ENCODE peak calls at places on chromosome 5, in nine cellular contexts. One of them, this sample, is unnamed.

GRCh38 chr5:57174850-57175525 is 1.1 kb downstream of the GPBP1 start:
- DNase-seq in tibial artery: no peak
- DNase-seq in left lung: no peak
- DNase-seq in tibial nerve: no peak
- DNase-seq in right atrium auricular region: no peak
- DNase-seq in BJ: no peak
- DNase-seq in esophagus squamous epithelium: no peak
- DNase-seq in heart right ventricle: no peak
- DNase-seq in neuronal stem cell: no peak
- DNase-seq in this sample: peak; percentile 26

GRCh38 chr5:179261301-179262125 is 83.7 kb downstream of the ADAMTS2 start:
- DNase-seq in heart right ventricle: no peak
- DNase-seq in BJ: no peak
- DNase-seq in neuronal stem cell: peak; percentile 46
- DNase-seq in right atrium auricular region: peak; percentile 68
- DNase-seq in left lung: no peak
- DNase-seq in esophagus squamous epithelium: no peak
- DNase-seq in tibial nerve: no peak
- DNase-seq in tibial artery: no peak
- DNase-seq in this sample: peak; percentile 76

GRCh38 chr5:5387789-5388188 is 34.7 kb upstream of the ICE1 start:
- DNase-seq in BJ: no peak
- DNase-seq in left lung: no peak
- DNase-seq in tibial artery: no peak
- DNase-seq in right atrium auricular region: no peak
- DNase-seq in tibial nerve: no peak
- DNase-seq in neuronal stem cell: no peak
- DNase-seq in esophagus squamous epithelium: no peak
- DNase-seq in heart right ventricle: no peak
- DNase-seq in this sample: peak; percentile 37

GRCh38 chr5:79070002-79070567 is 518 bp downstream of the BHMT2 start:
- DNase-seq in neuronal stem cell: no peak
- DNase-seq in tibial artery: peak; percentile 27
- DNase-seq in tibial nerve: peak; percentile 21
- DNase-seq in BJ: no peak
- DNase-seq in esophagus squamous epithelium: no peak
- DNase-seq in left lung: peak; percentile 32
- DNase-seq in heart right ventricle: peak; percentile 11
- DNase-seq in right atrium auricular region: no peak
- DNase-seq in this sample: peak; percentile 60

GRCh38 chr5:106314221-106314824 is 1356.4 kb downstream of the EFNA5 start:
- DNase-seq in right atrium auricular region: no peak
- DNase-seq in neuronal stem cell: no peak
- DNase-seq in left lung: no peak
- DNase-seq in tibial nerve: no peak
- DNase-seq in heart right ventricle: no peak
- DNase-seq in BJ: no peak
- DNase-seq in tibial artery: no peak
- DNase-seq in esophagus squamous epithelium: no peak
- DNase-seq in this sample: no peak

GRCh38 chr5:98773464-98774191 is at the start of gene RGMB:
- DNase-seq in tibial artery: peak; percentile 98
- DNase-seq in left lung: peak; percentile 98
- DNase-seq in right atrium auricular region: peak; percentile 99
- DNase-seq in neuronal stem cell: peak; percentile 97
- DNase-seq in heart right ventricle: peak; percentile 97
- DNase-seq in tibial nerve: peak; percentile 96
- DNase-seq in BJ: peak; percentile 96
- DNase-seq in esophagus squamous epithelium: peak; percentile 74
- DNase-seq in this sample: peak; percentile 99

GRCh38 chr5:158456756-158457155 is 597.8 kb upstream of the CLINT1 start:
- DNase-seq in right atrium auricular region: peak; percentile 69
- DNase-seq in tibial nerve: no peak
- DNase-seq in tibial artery: peak; percentile 39
- DNase-seq in heart right ventricle: no peak
- DNase-seq in esophagus squamous epithelium: no peak
- DNase-seq in BJ: peak; percentile 92
- DNase-seq in neuronal stem cell: no peak
- DNase-seq in left lung: peak; percentile 38
- DNase-seq in this sample: peak; percentile 64

GRCh38 chr5:139686356-139686918 is 38.3 kb downstream of the CXXC5 start:
- DNase-seq in left lung: no peak
- DNase-seq in tibial nerve: no peak
- DNase-seq in neuronal stem cell: no peak
- DNase-seq in right atrium auricular region: no peak
- DNase-seq in esophagus squamous epithelium: no peak
- DNase-seq in tibial artery: no peak
- DNase-seq in heart right ventricle: no peak
- DNase-seq in BJ: no peak
- DNase-seq in this sample: no peak

GRCh38 chr5:132257131-132258101 is at the start of gene PDLIM4:
- DNase-seq in heart right ventricle: peak; percentile 34
- DNase-seq in left lung: no peak
- DNase-seq in esophagus squamous epithelium: no peak
- DNase-seq in tibial nerve: no peak
- DNase-seq in BJ: no peak
- DNase-seq in neuronal stem cell: peak; percentile 71
- DNase-seq in right atrium auricular region: no peak
- DNase-seq in tibial artery: no peak
- DNase-seq in this sample: peak; percentile 44

GRCh38 chr5:33850100-33850594 is 41.6 kb downstream of the ADAMTS12 start:
- DNase-seq in tibial artery: no peak
- DNase-seq in esophagus squamous epithelium: no peak
- DNase-seq in heart right ventricle: no peak
- DNase-seq in tibial nerve: no peak
- DNase-seq in BJ: no peak
- DNase-seq in neuronal stem cell: no peak
- DNase-seq in right atrium auricular region: no peak
- DNase-seq in left lung: no peak
- DNase-seq in this sample: peak; percentile 73

GRCh38 chr5:93572101-93572772 is 8.8 kb downstream of the NR2F1-AS1 start:
- DNase-seq in right atrium auricular region: no peak
- DNase-seq in neuronal stem cell: no peak
- DNase-seq in heart right ventricle: no peak
- DNase-seq in esophagus squamous epithelium: no peak
- DNase-seq in left lung: no peak
- DNase-seq in tibial nerve: no peak
- DNase-seq in tibial artery: no peak
- DNase-seq in BJ: no peak
- DNase-seq in this sample: no peak

GRCh38 chr5:93267736-93268135 is 313.3 kb downstream of the NR2F1-AS1 start:
- DNase-seq in right atrium auricular region: no peak
- DNase-seq in neuronal stem cell: no peak
- DNase-seq in esophagus squamous epithelium: no peak
- DNase-seq in BJ: no peak
- DNase-seq in left lung: no peak
- DNase-seq in tibial nerve: no peak
- DNase-seq in tibial artery: no peak
- DNase-seq in heart right ventricle: no peak
- DNase-seq in this sample: no peak

GRCh38 chr5:33894566-33894965 is 2.8 kb upstream of the ADAMTS12 start:
- DNase-seq in tibial artery: no peak
- DNase-seq in heart right ventricle: no peak
- DNase-seq in left lung: no peak
- DNase-seq in neuronal stem cell: no peak
- DNase-seq in right atrium auricular region: no peak
- DNase-seq in esophagus squamous epithelium: no peak
- DNase-seq in tibial nerve: no peak
- DNase-seq in BJ: no peak
- DNase-seq in this sample: no peak

GRCh38 chr5:105953616-105954015 is 1717.1 kb downstream of the EFNA5 start:
- DNase-seq in left lung: no peak
- DNase-seq in right atrium auricular region: no peak
- DNase-seq in tibial artery: no peak
- DNase-seq in esophagus squamous epithelium: no peak
- DNase-seq in BJ: no peak
- DNase-seq in heart right ventricle: no peak
- DNase-seq in tibial nerve: no peak
- DNase-seq in neuronal stem cell: no peak
- DNase-seq in this sample: no peak

GRCh38 chr5:124162782-124163532 is 583.5 kb downstream of the ZNF608 start:
- DNase-seq in tibial nerve: no peak
- DNase-seq in esophagus squamous epithelium: no peak
- DNase-seq in heart right ventricle: peak; percentile 38
- DNase-seq in tibial artery: peak; percentile 32
- DNase-seq in left lung: no peak
- DNase-seq in neuronal stem cell: no peak
- DNase-seq in BJ: no peak
- DNase-seq in right atrium auricular region: no peak
- DNase-seq in this sample: no peak

DNA sequence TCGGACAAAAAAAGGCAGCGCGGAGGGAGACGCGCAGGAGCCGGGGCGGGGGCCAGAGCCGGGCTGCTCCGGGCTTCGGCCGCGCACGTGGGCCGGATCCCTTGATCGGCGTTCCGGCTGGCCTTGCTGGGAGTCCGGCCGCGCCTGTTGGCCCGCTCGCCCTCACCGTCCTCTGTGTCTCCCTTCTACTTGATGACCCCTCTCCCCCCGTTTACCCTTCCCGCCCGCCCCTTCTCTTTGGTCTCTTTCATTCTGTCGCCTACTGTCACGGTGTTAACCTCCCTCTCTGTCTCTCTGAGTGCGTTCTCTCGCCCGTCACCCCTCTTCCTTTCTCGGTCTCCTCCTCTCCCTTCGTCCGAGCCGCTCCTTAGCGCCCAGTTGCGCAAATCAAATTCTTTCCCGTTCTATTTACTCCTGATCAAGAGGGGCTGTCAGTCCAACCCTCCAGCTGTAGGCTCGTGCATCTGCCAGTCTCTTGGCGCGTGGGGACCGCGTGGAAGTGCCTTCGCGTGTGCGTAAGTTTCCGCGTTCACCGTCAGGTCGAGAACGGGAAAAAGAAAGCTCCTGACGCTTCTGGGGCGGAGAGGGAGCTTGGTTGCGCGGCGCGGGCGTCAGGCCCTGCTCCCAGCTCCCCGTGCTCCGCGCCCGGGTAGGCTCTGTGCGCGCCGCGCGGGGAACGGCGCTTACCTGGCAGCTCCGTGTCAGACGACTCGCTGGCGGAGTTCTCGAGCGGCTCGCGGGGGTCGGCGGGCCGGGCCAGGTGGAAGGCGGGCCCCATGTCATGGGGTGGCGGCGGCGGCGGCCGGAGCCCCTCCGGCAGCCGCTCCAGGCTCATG is 784 bp downstream of the PITX1 start:
- DNase-seq in right atrium auricular region: no peak
- DNase-seq in tibial artery: no peak
- DNase-seq in BJ: no peak
- DNase-seq in esophagus squamous epithelium: no peak
- DNase-seq in left lung: no peak
- DNase-seq in tibial nerve: no peak
- DNase-seq in heart right ventricle: no peak
- DNase-seq in neuronal stem cell: peak; percentile 56
- DNase-seq in this sample: peak; percentile 56
- H3K4me3 ChIP-seq in right atrium auricular region: peak overlapping the region; percentile 42
- H3K4me3 ChIP-seq in tibial artery: peak overlapping the region; percentile 90
- H3K4me3 ChIP-seq in BJ: peak overlapping the region; percentile 63
- H3K4me3 ChIP-seq in esophagus squamous epithelium: peak overlapping the region; percentile 90
- H3K4me3 ChIP-seq in left lung: peak overlapping the region; percentile 28
- H3K4me3 ChIP-seq in tibial nerve: peak overlapping the region; percentile 37
- H3K4me3 ChIP-seq in heart right ventricle: peak overlapping the region; percentile 18
- H3K4me3 ChIP-seq in neuronal stem cell: peak overlapping the region; percentile 58
- H3K4me3 ChIP-seq in this sample: peak overlapping the region; percentile 88

GRCh38 chr5:150670961-150671337 is 9.9 kb downstream of the MYOZ3 start:
- DNase-seq in right atrium auricular region: peak; percentile 46
- DNase-seq in esophagus squamous epithelium: no peak
- DNase-seq in heart right ventricle: no peak
- DNase-seq in left lung: no peak
- DNase-seq in BJ: no peak
- DNase-seq in tibial nerve: no peak
- DNase-seq in neuronal stem cell: no peak
- DNase-seq in tibial artery: no peak
- DNase-seq in this sample: no peak
- H3K4me3 ChIP-seq in right atrium auricular region: no peak overlapping the region
- H3K4me3 ChIP-seq in esophagus squamous epithelium: no peak overlapping the region
- H3K4me3 ChIP-seq in heart right ventricle: no peak overlapping the region
- H3K4me3 ChIP-seq in left lung: no peak overlapping the region
- H3K4me3 ChIP-seq in BJ: no peak overlapping the region
- H3K4me3 ChIP-seq in tibial nerve: no peak overlapping the region
- H3K4me3 ChIP-seq in neuronal stem cell: no peak overlapping the region
- H3K4me3 ChIP-seq in tibial artery: no peak overlapping the region
- H3K4me3 ChIP-seq in this sample: no peak overlapping the region

DNA sequence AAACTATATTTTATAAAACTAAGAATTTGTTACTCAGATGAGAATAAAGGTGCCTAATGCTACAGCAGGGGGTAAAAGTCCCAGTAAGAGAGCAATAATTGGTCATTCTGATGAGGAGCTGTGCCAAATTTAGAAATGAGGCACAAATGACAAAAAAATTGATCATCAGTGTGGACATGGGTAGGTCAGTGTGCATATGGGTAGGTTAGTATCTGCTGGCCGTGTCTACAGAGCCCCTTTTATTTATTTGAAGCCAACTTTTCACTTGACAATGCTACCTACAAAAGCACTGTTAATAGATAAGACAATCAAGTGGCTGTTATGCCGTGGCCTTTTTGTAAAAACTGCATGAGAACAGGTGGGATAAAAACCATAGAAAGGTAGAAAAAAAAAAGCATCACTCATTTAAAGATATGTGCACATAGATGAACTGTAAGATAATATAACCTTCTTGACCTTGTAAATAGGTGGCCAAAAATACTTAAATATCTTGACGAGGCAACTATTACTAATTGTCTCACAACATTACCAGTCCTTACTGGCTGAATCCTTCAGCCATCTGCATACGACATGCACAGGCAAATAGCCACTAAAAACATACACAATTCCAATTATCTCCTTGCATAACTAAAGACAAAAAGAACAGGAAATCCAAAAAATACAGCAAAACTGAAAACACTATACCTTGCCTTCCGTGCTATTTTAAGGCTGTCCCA is 454.7 kb downstream of the RAB3C start:
- DNase-seq in neuronal stem cell: no peak
- DNase-seq in BJ: no peak
- DNase-seq in tibial nerve: no peak
- DNase-seq in right atrium auricular region: no peak
- DNase-seq in tibial artery: no peak
- DNase-seq in left lung: no peak
- DNase-seq in heart right ventricle: no peak
- DNase-seq in esophagus squamous epithelium: no peak
- DNase-seq in this sample: no peak
- H3K4me3 ChIP-seq in neuronal stem cell: no peak overlapping the region
- H3K4me3 ChIP-seq in BJ: peak overlapping the region; percentile 69
- H3K4me3 ChIP-seq in tibial nerve: no peak overlapping the region
- H3K4me3 ChIP-seq in right atrium auricular region: peak overlapping the region; percentile 79
- H3K4me3 ChIP-seq in tibial artery: peak overlapping the region; percentile 79
- H3K4me3 ChIP-seq in left lung: peak overlapping the region; percentile 53
- H3K4me3 ChIP-seq in heart right ventricle: no peak overlapping the region
- H3K4me3 ChIP-seq in esophagus squamous epithelium: peak overlapping the region; percentile 72
- H3K4me3 ChIP-seq in this sample: peak overlapping the region; percentile 85

DNA sequence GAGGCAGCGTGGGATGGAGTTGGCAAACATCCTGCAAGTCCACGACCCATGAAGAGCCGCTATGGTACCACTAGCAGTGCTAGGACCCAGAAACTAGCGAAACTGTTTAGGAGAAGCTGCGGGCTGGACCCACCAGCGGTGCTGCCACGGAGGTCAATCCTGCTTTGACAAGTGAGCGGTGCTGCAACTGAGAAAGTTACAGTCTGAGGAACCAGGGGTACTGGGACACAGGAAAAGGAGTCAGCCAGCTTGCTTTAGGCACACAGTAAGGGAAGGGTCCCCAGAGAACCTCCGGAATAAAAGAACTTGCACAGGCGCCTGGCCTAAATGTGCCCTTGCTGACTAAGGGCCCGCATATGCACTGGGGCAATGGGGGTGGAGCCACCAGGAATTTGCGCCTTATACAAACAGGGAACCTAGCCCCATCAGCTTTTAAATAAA is 23.6 kb upstream of the ANXA2R start:
- DNase-seq in neuronal stem cell: no peak
- DNase-seq in tibial nerve: no peak
- DNase-seq in heart right ventricle: no peak
- DNase-seq in esophagus squamous epithelium: no peak
- DNase-seq in tibial artery: no peak
- DNase-seq in right atrium auricular region: no peak
- DNase-seq in left lung: peak; percentile 37
- DNase-seq in BJ: no peak
- DNase-seq in this sample: peak; percentile 30
- H3K4me3 ChIP-seq in neuronal stem cell: no peak overlapping the region
- H3K4me3 ChIP-seq in tibial nerve: no peak overlapping the region
- H3K4me3 ChIP-seq in heart right ventricle: no peak overlapping the region
- H3K4me3 ChIP-seq in esophagus squamous epithelium: no peak overlapping the region
- H3K4me3 ChIP-seq in tibial artery: peak overlapping the region; percentile 90
- H3K4me3 ChIP-seq in right atrium auricular region: no peak overlapping the region
- H3K4me3 ChIP-seq in left lung: no peak overlapping the region
- H3K4me3 ChIP-seq in BJ: no peak overlapping the region
- H3K4me3 ChIP-seq in this sample: peak overlapping the region; percentile 5

This sample was measured in fibroblast of villous mesenchyme.